ENCODE peak calls at places on chromosomes 16 and 17, in nine cellular contexts. I is H1, A is esophagus muscularis mucosa, H is transverse colon, F is GM23338, Q is GM12878, V is HCT116, K is prostate gland, W is GM12891. E is an unnamed sample.

GRCh38 chr16:67387479-67388079 is 5.7 kb downstream of the TPPP3 start:
- DNase-seq in I (no peak), A (no peak), H (no peak), F (no peak), Q (no peak), V (no peak), K (no peak), W (no peak), E (peak; percentile 17)

GRCh38 chr16:70151391-70151790 is 22.2 kb upstream of the CLEC18C start:
- DNase-seq in I (no peak), A (no peak), H (no peak), F (no peak), Q (no peak), V (no peak), K (no peak), W (no peak), E (peak; percentile 43)

GRCh38 chr16:12268602-12269001 is 292.1 kb downstream of the SNX29 start:
- DNase-seq in I (no peak), A (no peak), H (no peak), F (no peak), Q (no peak), V (no peak), K (no peak), W (no peak), E (no peak)

GRCh38 chr17:52465407-52465806 is 306.9 kb upstream of the CA10 start:
- DNase-seq in I (no peak), A (no peak), H (no peak), F (no peak), Q (no peak), V (no peak), K (no peak), W (no peak), E (no peak)

GRCh38 chr16:61814716-61815347 is 221.4 kb downstream of the CDH8 start:
- DNase-seq in I (no peak), A (no peak), H (no peak), F (no peak), Q (no peak), V (no peak), K (no peak), W (no peak), E (no peak)

GRCh38 chr16:2511128-2511785 is 2.5 kb upstream of the ATP6V0C start:
- DNase-seq in I (no peak), A (no peak), H (peak; percentile 71), F (peak; percentile 49), Q (no peak), V (no peak), K (no peak), W (no peak), E (peak; percentile 79)

GRCh38 chr17:63434951-63435571 is 11.0 kb downstream of the CYB561 start:
- DNase-seq in I (no peak), A (no peak), H (peak; percentile 83), F (no peak), Q (no peak), V (peak; percentile 37), K (peak; percentile 91), W (no peak), E (no peak)

GRCh38 chr16:25020112-25020591 is 5.0 kb upstream of the ARHGAP17 start:
- DNase-seq in I (no peak), A (no peak), H (no peak), F (no peak), Q (no peak), V (no peak), K (no peak), W (no peak), E (no peak)

GRCh38 chr17:19651461-19652238 is 3.1 kb downstream of the ALDH3A2 start:
- DNase-seq in I (no peak), A (peak; percentile 31), H (no peak), F (no peak), Q (no peak), V (no peak), K (no peak), W (no peak), E (no peak)

GRCh38 chr17:32739722-32740121 is 137.2 kb downstream of the MYO1D start:
- DNase-seq in I (no peak), A (no peak), H (no peak), F (no peak), Q (no peak), V (no peak), K (no peak), W (no peak), E (no peak)

GRCh38 chr17:33469911-33470310 is 176.8 kb upstream of the ASIC2 start:
- DNase-seq in I (no peak), A (no peak), H (peak; percentile 35), F (no peak), Q (no peak), V (no peak), K (no peak), W (no peak), E (no peak)

GRCh38 chr17:33175565-33175964 is 117.5 kb downstream of the ASIC2 start:
- DNase-seq in I (no peak), A (no peak), H (no peak), F (peak; percentile 8), Q (no peak), V (no peak), K (no peak), W (no peak), E (no peak)

GRCh38 chr17:48012151-48012520 is 25.5 kb downstream of the COPZ2 start:
- DNase-seq in I (no peak), A (no peak), H (peak; percentile 59), F (peak; percentile 87), Q (no peak), V (no peak), K (no peak), W (peak; percentile 80), E (peak; percentile 90)

GRCh38 chr17:74853048-74853397 is 6.7 kb downstream of the GRIN2C start:
- DNase-seq in I (no peak), A (no peak), H (no peak), F (no peak), Q (no peak), V (no peak), K (no peak), W (no peak), E (no peak)

GRCh38 chr17:7573324-7574080 is 5.9 kb upstream of the CD68 start:
- DNase-seq in I (no peak), A (peak; percentile 98), H (peak; percentile 91), F (peak; percentile 88), Q (no peak), V (no peak), K (peak; percentile 89), W (peak; percentile 85), E (peak; percentile 97)

GRCh38 chr17:70080541-70081347 is 5.7 kb downstream of the KCNJ16 start:
- DNase-seq in I (no peak), A (no peak), H (no peak), F (no peak), Q (no peak), V (no peak), K (no peak), W (no peak), E (no peak)
- TF ChIP-seq POLR2AphosphoS5 in I (no peak), A (no peak), H (no peak), F (no peak), Q (no peak), V (no peak), K (no peak), W (no peak), E (no peak)

GRCh38 chr17:15918261-15918660 is 26.7 kb upstream of the ADORA2B start:
- DNase-seq in I (no peak), A (no peak), H (no peak), F (no peak), Q (no peak), V (no peak), K (no peak), W (no peak), E (no peak)

GRCh38 chr17:15919466-15919865 is 25.5 kb upstream of the ADORA2B start:
- DNase-seq in I (no peak), A (no peak), H (no peak), F (no peak), Q (no peak), V (no peak), K (no peak), W (no peak), E (no peak)

GRCh38 chr17:15917439-15918027 is 27.4 kb upstream of the ADORA2B start:
- DNase-seq in I (no peak), A (no peak), H (no peak), F (peak; percentile 65), Q (no peak), V (no peak), K (no peak), W (no peak), E (no peak)

GRCh38 chr17:15917021-15917438 is 27.9 kb upstream of the ADORA2B start:
- DNase-seq in I (no peak), A (no peak), H (no peak), F (no peak), Q (no peak), V (no peak), K (no peak), W (no peak), E (no peak)

GRCh38 chr17:15918661-15919259 is 26.2 kb upstream of the ADORA2B start:
- DNase-seq in I (no peak), A (no peak), H (peak; percentile 48), F (no peak), Q (no peak), V (no peak), K (peak; percentile 22), W (no peak), E (no peak)
- TF ChIP-seq POLR2AphosphoS5 in I (no peak), A (no peak), H (peak; percentile 53), F (no peak), Q (no peak), V (no peak), K (no peak), W (no peak), E (no peak)

GRCh38 chr16:87833548-87833947 is 35.8 kb downstream of the SLC7A5 start:
- DNase-seq in I (no peak), A (no peak), H (no peak), F (no peak), Q (no peak), V (no peak), K (no peak), W (no peak), E (no peak)
- TF ChIP-seq POLR2AphosphoS5 in I (no peak), A (no peak), H (no peak), F (no peak), Q (no peak), V (no peak), K (no peak), W (no peak), E (no peak)

GRCh38 chr17:29041091-29041490 is 1.9 kb upstream of the PIPOX start:
- DNase-seq in I (no peak), A (no peak), H (no peak), F (no peak), Q (no peak), V (no peak), K (no peak), W (no peak), E (no peak)

GRCh38 chr17:29039764-29040598 is 3.0 kb upstream of the PIPOX start:
- DNase-seq in I (no peak), A (no peak), H (no peak), F (no peak), Q (no peak), V (no peak), K (peak; percentile 28), W (no peak), E (no peak)

GRCh38 chr17:29036584-29036983 is 6.4 kb upstream of the PIPOX start:
- DNase-seq in I (no peak), A (no peak), H (no peak), F (no peak), Q (no peak), V (no peak), K (no peak), W (no peak), E (peak; percentile 11)

GRCh38 chr17:29038511-29039300 is 4.2 kb upstream of the PIPOX start:
- DNase-seq in I (no peak), A (no peak), H (no peak), F (no peak), Q (no peak), V (no peak), K (no peak), W (no peak), E (no peak)

GRCh38 chr17:29037739-29038465 is 5.0 kb upstream of the PIPOX start:
- DNase-seq in I (no peak), A (no peak), H (no peak), F (no peak), Q (no peak), V (no peak), K (no peak), W (no peak), E (peak; percentile 30)
- TF ChIP-seq POLR2AphosphoS5 in I (no peak), A (no peak), H (no peak), F (no peak), Q (no peak), V (no peak), K (no peak), W (no peak), E (no peak)

E was measured in spleen.